ENCODE peak calls at places on chromosomes 13 and 19, in four cellular contexts. P is H9, X is progenitor cell of endocrine pancreas, W is GM12865. V is an unnamed sample.

GRCh38 chr19:459724-460511 is 915 bp downstream of the SHC2 start:
- DNase-seq in P (peak), X (peak), W (no peak), V (no peak)

GRCh38 chr19:52722062-52723005 is 12.5 kb downstream of the ZNF611 start:
- DNase-seq in P (no peak), X (no peak), W (no peak), V (peak)

GRCh38 chr19:15696654-15697194 is 23.8 kb downstream of the CYP4F12 start:
- DNase-seq in P (no peak), X (no peak), W (peak), V (no peak)

GRCh38 chr19:17031741-17032140 is 5.1 kb upstream of the CPAMD8 start:
- DNase-seq in P (no peak), X (no peak), W (no peak), V (no peak)

GRCh38 chr19:19661675-19662251 is 1.7 kb downstream of the ATP13A1 start:
- DNase-seq in P (peak), X (no peak), W (peak), V (no peak)

GRCh38 chr19:34391813-34392212 is 12.4 kb upstream of the PDCD2L start:
- DNase-seq in P (no peak), X (no peak), W (no peak), V (no peak)

GRCh38 chr19:11261902-11262839 is at the start of gene DOCK6:
- DNase-seq in P (peak), X (peak), W (peak), V (no peak)

GRCh38 chr19:13887039-13887438 is 10.1 kb downstream of the NANOS3 start:
- DNase-seq in P (no peak), X (no peak), W (no peak), V (peak)

GRCh38 chr19:52689804-52690394 is 44.9 kb downstream of the ZNF611 start:
- DNase-seq in P (peak), X (peak), W (no peak), V (no peak)

GRCh38 chr13:29654807-29655547 is 59.5 kb upstream of the SLC7A1 start:
- DNase-seq in P (no peak), X (no peak), W (no peak), V (peak)

GRCh38 chr19:38717051-38717450 is 27.2 kb downstream of the CAPN12 start:
- DNase-seq in P (no peak), X (no peak), W (no peak), V (no peak)

GRCh38 chr19:38717855-38718254 is 26.4 kb downstream of the CAPN12 start:
- DNase-seq in P (no peak), X (no peak), W (no peak), V (no peak)

GRCh38 chr19:38720559-38721236 is 23.6 kb downstream of the CAPN12 start:
- DNase-seq in P (no peak), X (no peak), W (no peak), V (no peak)

GRCh38 chr19:38719761-38720558 is 24.3 kb downstream of the CAPN12 start:
- DNase-seq in P (no peak), X (no peak), W (no peak), V (no peak)

GRCh38 chr19:38718747-38719543 is 25.3 kb downstream of the CAPN12 start:
- DNase-seq in P (peak), X (no peak), W (no peak), V (peak)
- TF ChIP-seq CTCF in P (peak), X (peak), W (no peak), V (peak)

DNA sequence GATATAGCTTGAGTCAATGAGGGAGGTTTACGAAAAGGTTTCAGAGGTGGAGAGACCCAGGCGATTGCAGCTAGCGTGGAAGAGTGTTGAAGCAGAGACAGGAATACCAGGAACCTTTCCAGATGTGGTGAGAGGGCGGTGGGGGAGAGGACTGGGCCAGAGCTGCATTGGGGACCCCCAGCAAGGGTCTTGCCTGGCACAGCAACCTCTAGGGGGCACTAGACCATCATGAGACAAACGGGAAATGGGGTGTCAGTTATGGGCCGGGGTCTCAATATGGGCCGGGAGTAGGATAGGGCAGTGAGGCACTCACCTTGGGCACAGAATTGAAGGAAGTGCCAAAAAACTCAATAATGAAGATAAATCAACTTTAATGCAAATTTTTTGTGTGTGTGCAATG is 2.1 kb upstream of the LRP3 start:
- DNase-seq in P (no peak), X (no peak), W (no peak), V (no peak)
- TF ChIP-seq CTCF in P (peak), X (peak), W (peak), V (peak)

GRCh38 chr19:12884202-12884601 is 2.8 kb downstream of the KLF1 start:
- DNase-seq in P (no peak), X (no peak), W (no peak), V (no peak)

GRCh38 chr19:12885749-12886706 is 973 bp downstream of the KLF1 start:
- DNase-seq in P (no peak), X (no peak), W (no peak), V (no peak)

GRCh38 chr19:12886943-12887747 is at the start of gene KLF1:
- DNase-seq in P (no peak), X (no peak), W (no peak), V (no peak)

GRCh38 chr19:12884627-12884925 is 2.4 kb downstream of the KLF1 start:
- DNase-seq in P (no peak), X (no peak), W (no peak), V (no peak)

GRCh38 chr19:12884926-12885748 is 1.9 kb downstream of the KLF1 start:
- DNase-seq in P (peak), X (peak), W (peak), V (peak)
- TF ChIP-seq CTCF in P (peak), X (peak), W (peak), V (peak)

GRCh38 chr13:22758245-22758644 is 422.5 kb upstream of the SGCG start:
- DNase-seq in P (no peak), X (no peak), W (no peak), V (no peak)

GRCh38 chr13:22761709-22762108 is 419.1 kb upstream of the SGCG start:
- DNase-seq in P (no peak), X (no peak), W (no peak), V (no peak)

DNA sequence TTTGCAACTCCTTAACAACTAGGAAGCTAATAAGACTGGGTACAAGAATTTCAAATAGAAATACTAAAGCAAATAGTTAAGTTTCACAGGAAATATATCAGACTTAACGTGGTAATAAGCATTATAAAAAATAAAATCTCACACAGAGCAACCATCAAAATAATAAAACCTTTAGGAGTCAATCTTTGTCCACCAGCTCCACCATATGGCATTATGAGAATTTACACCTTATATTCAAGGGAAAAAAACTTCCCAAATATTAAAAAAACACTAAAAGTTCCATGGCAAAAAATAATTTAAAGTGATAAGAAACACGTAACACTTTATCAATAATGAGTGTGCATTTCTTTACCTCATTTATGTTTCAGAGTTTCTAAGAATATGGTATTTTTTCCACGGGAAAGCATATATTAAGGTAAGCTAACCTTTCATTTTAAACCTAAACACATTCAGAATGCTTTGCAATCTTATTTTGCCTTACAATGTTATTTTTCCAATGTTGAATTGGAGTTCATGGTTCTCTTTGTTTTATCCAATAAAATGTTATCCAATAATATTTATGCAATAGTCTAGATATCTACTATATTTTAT is 423.2 kb upstream of the SGCG start:
- DNase-seq in P (no peak), X (no peak), W (no peak), V (no peak)
- TF ChIP-seq CTCF in P (peak), X (peak), W (no peak), V (peak)

GRCh38 chr13:74136089-74136658 is 2.0 kb upstream of the KLF12 start:
- DNase-seq in P (no peak), X (peak), W (peak), V (peak)
- TF ChIP-seq CTCF in P (no peak), X (no peak), W (no peak), V (peak)

GRCh38 chr19:38134538-38135149 is 89.4 kb downstream of the DPF1 start:
- DNase-seq in P (peak), X (no peak), W (peak), V (peak)
- TF ChIP-seq CTCF in P (peak), X (peak), W (peak), V (peak)

DNA sequence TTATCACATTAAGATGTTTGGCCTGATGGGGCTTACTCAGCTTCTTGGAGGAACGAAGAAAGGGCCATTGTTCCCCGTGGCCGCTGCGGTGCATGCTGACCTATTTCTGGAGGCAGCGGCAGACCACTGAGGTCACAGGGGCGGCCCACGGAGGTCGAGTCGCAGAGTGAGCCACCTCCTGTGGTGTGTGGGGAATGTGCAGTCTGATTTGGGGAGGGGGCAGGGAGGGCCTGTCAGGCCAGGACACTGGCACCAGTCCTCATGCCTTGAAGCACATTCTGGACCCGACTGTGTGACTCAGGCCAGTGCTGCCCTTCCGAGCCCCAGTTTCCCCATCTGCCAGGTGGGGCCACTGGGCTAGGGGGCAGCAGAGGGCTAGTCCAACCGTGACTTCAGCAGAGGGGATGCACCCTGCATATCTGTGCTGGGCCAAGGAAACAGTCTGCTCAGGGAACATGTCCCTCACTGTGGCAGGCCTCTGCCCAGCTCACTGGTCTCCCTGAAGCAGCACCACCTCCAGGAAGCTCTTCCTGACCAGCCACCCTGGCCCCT is 6.3 kb downstream of the SLC7A10 start:
- DNase-seq in P (peak), X (no peak), W (no peak), V (peak)
- TF ChIP-seq CTCF in P (peak), X (peak), W (peak), V (no peak)

DNA sequence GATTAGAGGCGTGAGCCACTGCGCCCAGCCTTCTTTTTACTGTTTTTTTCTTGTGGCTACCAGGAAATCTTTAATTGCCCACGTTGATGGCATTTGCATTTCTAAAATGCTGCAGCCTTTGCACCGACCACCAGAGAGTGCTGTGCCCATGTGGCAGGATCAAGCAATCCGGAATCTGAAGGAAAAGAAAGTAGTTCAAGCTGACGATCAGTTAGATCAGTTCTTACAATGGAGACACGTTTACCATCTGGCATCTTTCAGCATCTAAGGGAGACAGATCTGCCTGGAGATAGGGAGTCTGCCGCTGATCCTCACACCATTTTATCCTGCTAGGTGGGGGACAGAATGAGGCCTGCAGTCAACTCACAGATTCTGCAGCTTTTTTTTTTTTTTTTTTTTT is 19.9 kb downstream of the TINCR start:
- DNase-seq in P (peak), X (no peak), W (peak), V (peak)
- TF ChIP-seq CTCF in P (peak), X (peak), W (peak), V (peak)

DNA sequence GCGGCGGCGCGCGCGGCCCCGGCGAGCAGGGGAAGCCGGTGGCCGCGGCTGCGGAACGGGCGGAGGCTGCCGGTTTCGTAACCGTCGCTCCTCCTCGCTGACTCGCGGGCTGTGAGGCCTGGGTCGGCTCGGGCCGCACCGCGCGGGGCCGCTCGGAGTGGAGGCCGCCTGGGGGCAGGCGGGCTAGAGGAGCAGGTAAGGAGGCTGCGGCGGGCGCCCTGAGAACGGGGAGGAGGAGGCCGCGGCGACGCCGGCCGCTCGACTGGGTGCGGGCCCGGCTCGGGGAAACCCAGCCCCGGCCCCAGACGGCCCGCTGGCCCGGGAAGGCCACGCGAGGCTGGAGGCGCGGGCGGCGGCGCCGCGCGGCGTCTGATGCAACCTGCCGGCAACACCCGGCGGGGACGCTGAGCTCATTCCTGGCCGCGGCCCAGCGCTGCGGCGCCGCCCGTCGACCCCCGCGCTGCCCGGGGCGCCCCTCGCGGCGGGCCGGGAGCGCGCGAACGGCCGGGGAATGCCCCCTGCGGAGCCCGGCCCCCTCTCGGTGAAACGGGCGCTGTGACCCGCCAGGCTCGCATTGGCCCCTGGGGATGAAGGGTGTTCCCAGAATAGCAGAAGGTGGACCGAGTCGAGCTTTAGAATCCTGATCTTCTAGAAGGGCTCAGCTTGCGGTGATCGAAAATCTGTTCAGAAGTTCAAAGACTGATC is at the start of gene CEBPG:
- DNase-seq in P (no peak), X (peak), W (peak), V (peak)
- TF ChIP-seq CTCF in P (peak), X (peak), W (peak), V (no peak)

GRCh38 chr13:98482476-98483444 is 94.1 kb downstream of the STK24 start:
- DNase-seq in P (no peak), X (no peak), W (peak), V (peak)
- TF ChIP-seq CTCF in P (peak), X (peak), W (peak), V (no peak)

V was measured in mammary epithelial cell.